ENCODE peak calls at places on chromosomes 11 and 22, in five cellular contexts. X is foreskin fibroblast; N is GDM1; M is lower leg skin; A is activated CD8-positive, alpha-beta memory T cell treated with anti-CD3 and anti-CD28 coated beads for 24 hours. K is an unnamed sample.

GRCh38 chr11:116879789-116880402 is 42.5 kb upstream of the APOA1 start:
- DNase-seq in X (peak; percentile 72), N (peak; percentile 61), M (no peak), A (no peak), K (peak; percentile 65)

GRCh38 chr11:66020618-66021357 is 5.5 kb downstream of the CATSPER1 start:
- DNase-seq in X (peak; percentile 82), N (peak; percentile 52), M (no peak), A (no peak), K (peak; percentile 87)

GRCh38 chr11:111368285-111368560 is 10.9 kb downstream of the POU2AF1 start:
- DNase-seq in X (no peak), N (no peak), M (no peak), A (no peak), K (no peak)

GRCh38 chr11:72023335-72023734 is 24.6 kb downstream of the IL18BP start:
- DNase-seq in X (no peak), N (no peak), M (no peak), A (no peak), K (no peak)

GRCh38 chr11:65425971-65426838 is 3.6 kb downstream of the NEAT1 start:
- DNase-seq in X (peak; percentile 68), N (peak; percentile 29), M (no peak), A (peak; percentile 62), K (peak; percentile 97)

GRCh38 chr11:96384156-96384555 is 5.6 kb downstream of the CCDC82 start:
- DNase-seq in X (no peak), N (no peak), M (no peak), A (no peak), K (no peak)

GRCh38 chr11:42620796-42621195 is 691.0 kb upstream of the API5 start:
- DNase-seq in X (no peak), N (no peak), M (no peak), A (no peak), K (no peak)

GRCh38 chr11:130866831-130867230 is 49.4 kb downstream of the SNX19 start:
- DNase-seq in X (no peak), N (no peak), M (no peak), A (no peak), K (no peak)

GRCh38 chr11:882593-882992 is 28.0 kb downstream of the CHID1 start:
- DNase-seq in X (no peak), N (no peak), M (no peak), A (no peak), K (no peak)

GRCh38 chr11:48170840-48171233 is 45.8 kb upstream of the OR4B1 start:
- DNase-seq in X (peak; percentile 36), N (no peak), M (no peak), A (no peak), K (no peak)

GRCh38 chr22:29914991-29915390 is 32.0 kb downstream of the MTMR3 start:
- DNase-seq in X (no peak), N (no peak), M (no peak), A (no peak), K (no peak)

GRCh38 chr11:124075841-124076571 is 34.9 kb upstream of the OR10G7 start:
- DNase-seq in X (no peak), N (no peak), M (no peak), A (no peak), K (no peak)

GRCh38 chr11:68267881-68268240 is 3.9 kb downstream of the C11orf24 start:
- DNase-seq in X (no peak), N (no peak), M (no peak), A (no peak), K (no peak)

GRCh38 chr22:50342651-50343540 is at the start of gene PPP6R2:
- DNase-seq in X (peak; percentile 71), N (peak; percentile 69), M (peak; percentile 58), A (peak; percentile 98), K (peak; percentile 62)

GRCh38 chr22:27298387-27299141 is 503.0 kb downstream of the MN1 start:
- DNase-seq in X (no peak), N (no peak), M (no peak), A (no peak), K (no peak)

GRCh38 chr11:11738370-11738769 is 103.4 kb upstream of the USP47 start:
- DNase-seq in X (no peak), N (no peak), M (no peak), A (no peak), K (no peak)

GRCh38 chr11:73321342-73322110 is 13.4 kb downstream of the ARHGEF17 start:
- DNase-seq in X (peak; percentile 82), N (peak; percentile 51), M (no peak), A (no peak), K (no peak)

GRCh38 chr11:2878782-2879181 is 6.8 kb downstream of the CDKN1C start:
- DNase-seq in X (no peak), N (no peak), M (no peak), A (no peak), K (no peak)

GRCh38 chr22:19722175-19722914 is 994 bp upstream of the GP1BB start:
- DNase-seq in X (no peak), N (no peak), M (no peak), A (no peak), K (no peak)

GRCh38 chr11:114315749-114316368 is 19.7 kb downstream of the NNMT start:
- DNase-seq in X (no peak), N (no peak), M (no peak), A (no peak), K (no peak)

GRCh38 chr22:47486569-47487312 is 724.3 kb downstream of the TBC1D22A start:
- DNase-seq in X (no peak), N (no peak), M (no peak), A (no peak), K (no peak)

GRCh38 chr11:114063829-114064201 is 4.3 kb downstream of the ZBTB16 start:
- DNase-seq in X (no peak), N (no peak), M (no peak), A (peak; percentile 53), K (no peak)

GRCh38 chr11:11075515-11076171 is 217.8 kb upstream of the ZBED5 start:
- DNase-seq in X (no peak), N (no peak), M (no peak), A (no peak), K (no peak)

GRCh38 chr11:117831661-117832415 is 7.3 kb upstream of the FXYD2 start:
- DNase-seq in X (no peak), N (no peak), M (no peak), A (peak; percentile 55), K (no peak)

GRCh38 chr11:63510360-63511130 is 4.7 kb downstream of the LGALS12 start:
- DNase-seq in X (no peak), N (no peak), M (no peak), A (no peak), K (no peak)

GRCh38 chr22:47342446-47342845 is 580.0 kb downstream of the TBC1D22A start:
- DNase-seq in X (no peak), N (no peak), M (no peak), A (no peak), K (no peak)

GRCh38 chr22:48706934-48707748 is 1120.5 kb downstream of the BRD1 start:
- DNase-seq in X (no peak), N (no peak), M (no peak), A (no peak), K (no peak)

GRCh38 chr11:115871161-115871750 is 367.0 kb upstream of the CADM1 start:
- DNase-seq in X (no peak), N (no peak), M (no peak), A (no peak), K (no peak)

GRCh38 chr11:94656968-94657367 is 89.8 kb downstream of the PIWIL4 start:
- DNase-seq in X (no peak), N (no peak), M (no peak), A (no peak), K (no peak)